ENCODE peak calls at places on chromosomes 2 and 18, in four cellular contexts. L is K562, K is HepG2, Z is GM12878. C is an unnamed sample.

GRCh38 chr2:10319892-10320574 is 17.3 kb downstream of the HPCAL1 start:
- DNase-seq in L (no peak), K (no peak), Z (no peak), C (no peak)

GRCh38 chr2:233029321-233029720 is 3.2 kb upstream of the NEU2 start:
- DNase-seq in L (no peak), K (no peak), Z (no peak), C (no peak)

GRCh38 chr2:188291617-188292445 is at the start of gene GULP1:
- DNase-seq in L (peak; percentile 86), K (peak; percentile 18), Z (no peak), C (peak; percentile 70)

GRCh38 chr2:220512419-220512818 is 885.0 kb downstream of the SLC4A3 start:
- DNase-seq in L (no peak), K (no peak), Z (no peak), C (no peak)

GRCh38 chr2:23203383-23203782 is 181.6 kb upstream of the KLHL29 start:
- DNase-seq in L (no peak), K (no peak), Z (no peak), C (no peak)

GRCh38 chr2:181680055-181680936 is at the start of gene NEUROD1:
- DNase-seq in L (no peak), K (no peak), Z (no peak), C (peak; percentile 39)

GRCh38 chr2:156057647-156058046 is 274.9 kb downstream of the NR4A2 start:
- DNase-seq in L (no peak), K (no peak), Z (no peak), C (no peak)

GRCh38 chr2:197871780-197872456 is 67.5 kb downstream of the PLCL1 start:
- DNase-seq in L (no peak), K (no peak), Z (no peak), C (no peak)

GRCh38 chr2:236828820-236829219 is 256.9 kb upstream of the COPS8 start:
- DNase-seq in L (no peak), K (peak; percentile 23), Z (no peak), C (no peak)

GRCh38 chr2:105910497-105911238 is 166.0 kb downstream of the NCK2 start:
- DNase-seq in L (no peak), K (peak; percentile 62), Z (no peak), C (no peak)

GRCh38 chr2:120060088-120060623 is 47.3 kb downstream of the EPB41L5 start:
- DNase-seq in L (no peak), K (no peak), Z (no peak), C (no peak)

GRCh38 chr2:135836596-135836995 is 388 bp downstream of the LCT start:
- DNase-seq in L (no peak), K (no peak), Z (no peak), C (no peak)

GRCh38 chr2:187509667-187510417 is 44.4 kb downstream of the TFPI start:
- DNase-seq in L (peak; percentile 53), K (peak; percentile 99), Z (no peak), C (no peak)

GRCh38 chr18:8424917-8425725 is 184.1 kb upstream of the RAB12 start:
- DNase-seq in L (no peak), K (peak; percentile 13), Z (no peak), C (no peak)

GRCh38 chr2:190791347-190791982 is 89.2 kb upstream of the GLS start:
- DNase-seq in L (peak; percentile 52), K (no peak), Z (no peak), C (no peak)

GRCh38 chr18:10270160-10270571 is 184.3 kb upstream of the APCDD1 start:
- DNase-seq in L (no peak), K (peak; percentile 16), Z (no peak), C (no peak)

GRCh38 chr2:189347540-189347939 is 93.7 kb upstream of the WDR75 start:
- DNase-seq in L (peak; percentile 75), K (peak; percentile 56), Z (peak; percentile 11), C (peak; percentile 15)

GRCh38 chr2:2020897-2021296 is 276.6 kb upstream of the PXDN start:
- DNase-seq in L (no peak), K (no peak), Z (no peak), C (no peak)

GRCh38 chr18:57542126-57542525 is 44.4 kb downstream of the FECH start:
- DNase-seq in L (no peak), K (no peak), Z (no peak), C (no peak)

GRCh38 chr2:219571311-219572236 is at the start of gene OBSL1:
- DNase-seq in L (peak; percentile 91), K (peak; percentile 90), Z (no peak), C (peak; percentile 77)

GRCh38 chr2:134454426-134454825 is 200.6 kb downstream of the MGAT5 start:
- DNase-seq in L (no peak), K (no peak), Z (no peak), C (no peak)

GRCh38 chr18:10798727-10799435 is 273.1 kb downstream of the NAPG start:
- DNase-seq in L (peak; percentile 26), K (peak; percentile 19), Z (no peak), C (no peak)

GRCh38 chr2:220076734-220077133 is 449.3 kb downstream of the SLC4A3 start:
- DNase-seq in L (no peak), K (no peak), Z (no peak), C (peak; percentile 27)

GRCh38 chr2:28552045-28552823 is 56.4 kb downstream of the PLB1 start:
- DNase-seq in L (no peak), K (no peak), Z (no peak), C (no peak)

GRCh38 chr2:231068525-231069222 is 12.0 kb downstream of the PSMD1 start:
- DNase-seq in L (peak; percentile 17), K (peak; percentile 87), Z (no peak), C (no peak)

GRCh38 chr2:238466242-238466598 is 39.5 kb downstream of the ASB1 start:
- DNase-seq in L (no peak), K (no peak), Z (no peak), C (no peak)

GRCh38 chr2:189661957-189662321 is 680 bp downstream of the ASNSD1 start:
- DNase-seq in L (peak; percentile 12), K (no peak), Z (no peak), C (no peak)

GRCh38 chr2:7632420-7632819 is 715.2 kb downstream of the RNF144A start:
- DNase-seq in L (no peak), K (no peak), Z (no peak), C (no peak)

GRCh38 chr18:58005885-58006523 is 38.0 kb upstream of the NEDD4L start:
- DNase-seq in L (no peak), K (no peak), Z (no peak), C (no peak)

GRCh38 chr2:241443486-241444223 is 64.7 kb downstream of the STK25 start:
- DNase-seq in L (peak; percentile 68), K (no peak), Z (peak; percentile 83), C (no peak)
- TF ChIP-seq FOXK2 in L (no peak), K (no peak), Z (no peak), C (no peak)

DNA sequence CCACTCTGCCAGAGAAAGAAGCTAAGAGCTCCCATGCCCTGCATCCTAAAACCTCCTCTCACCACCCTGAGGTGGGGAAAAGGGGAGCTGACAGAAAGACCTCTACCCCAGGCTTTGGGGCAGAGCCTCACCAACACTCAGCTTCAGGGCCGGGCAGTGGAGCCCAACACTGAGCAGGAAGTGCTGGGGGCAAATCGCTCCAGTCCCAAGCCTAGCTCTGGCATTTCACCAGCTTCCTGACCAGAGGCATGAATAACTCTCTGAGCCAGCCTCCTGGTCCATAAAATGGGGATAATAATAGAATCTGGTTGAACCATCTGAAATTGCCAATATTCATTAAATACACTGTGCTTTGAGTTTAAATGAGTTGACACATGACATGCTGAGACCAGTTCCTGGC is 153.6 kb downstream of the TNS1 start:
- DNase-seq in L (no peak), K (no peak), Z (no peak), C (no peak)
- TF ChIP-seq FOXK2 in L (no peak), K (no peak), Z (no peak), C (no peak)

GRCh38 chr2:117232305-117232704 is 582.2 kb upstream of the DDX18 start:
- DNase-seq in L (no peak), K (no peak), Z (no peak), C (no peak)
- TF ChIP-seq FOXK2 in L (no peak), K (no peak), Z (no peak), C (no peak)

GRCh38 chr2:150146879-150147278 is 340.6 kb downstream of the RND3 start:
- DNase-seq in L (no peak), K (no peak), Z (no peak), C (no peak)

GRCh38 chr2:150145312-150145711 is 342.2 kb downstream of the RND3 start:
- DNase-seq in L (no peak), K (no peak), Z (no peak), C (no peak)

GRCh38 chr2:150142561-150142960 is 344.9 kb downstream of the RND3 start:
- DNase-seq in L (no peak), K (no peak), Z (no peak), C (no peak)

GRCh38 chr2:150143087-150143536 is 344.4 kb downstream of the RND3 start:
- DNase-seq in L (no peak), K (no peak), Z (no peak), C (no peak)

GRCh38 chr2:150144546-150145305 is 342.7 kb downstream of the RND3 start:
- DNase-seq in L (no peak), K (no peak), Z (no peak), C (no peak)
- TF ChIP-seq FOXK2 in L (no peak), K (no peak), Z (no peak), C (no peak)

DNA sequence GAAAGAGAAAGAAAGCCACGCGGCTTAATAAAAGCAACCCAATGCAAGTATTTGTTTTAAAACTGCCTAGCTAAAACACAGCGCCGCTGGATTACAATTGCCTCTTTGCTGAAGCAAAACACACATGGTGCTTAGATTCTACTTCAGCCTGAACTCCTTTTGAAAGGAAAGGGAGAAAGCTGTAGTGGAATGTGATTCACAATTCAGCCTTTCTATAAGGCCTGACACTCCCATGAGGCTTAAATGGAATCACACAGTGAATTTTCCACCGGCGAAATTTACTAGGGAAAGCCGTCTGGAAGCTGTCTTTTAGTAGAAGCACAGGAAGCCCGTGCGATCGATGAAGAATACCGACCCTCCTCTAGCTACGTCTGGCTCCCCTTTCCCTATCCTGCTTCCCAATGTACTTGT is 348.1 kb downstream of the DLGAP1 start:
- DNase-seq in L (no peak), K (no peak), Z (no peak), C (no peak)
- TF ChIP-seq FOXK2 in L (no peak), K (no peak), Z (no peak), C (no peak)

GRCh38 chr2:239722760-239723448 is 302.2 kb downstream of the NDUFA10 start:
- DNase-seq in L (no peak), K (no peak), Z (no peak), C (no peak)
- TF ChIP-seq FOXK2 in L (no peak), K (no peak), Z (no peak), C (no peak)

GRCh38 chr2:20596973-20597867 is 53.7 kb downstream of the HS1BP3 start:
- DNase-seq in L (peak; percentile 45), K (peak; percentile 100), Z (no peak), C (no peak)
- TF ChIP-seq FOXK2 in L (no peak), K (peak; percentile 94), Z (no peak), C (no peak)

GRCh38 chr2:177906041-177906718 is 166.4 kb downstream of the PDE11A start:
- DNase-seq in L (peak; percentile 83), K (peak; percentile 53), Z (peak; percentile 21), C (peak; percentile 84)
- TF ChIP-seq FOXK2 in L (no peak), K (no peak), Z (no peak), C (no peak)

DNA sequence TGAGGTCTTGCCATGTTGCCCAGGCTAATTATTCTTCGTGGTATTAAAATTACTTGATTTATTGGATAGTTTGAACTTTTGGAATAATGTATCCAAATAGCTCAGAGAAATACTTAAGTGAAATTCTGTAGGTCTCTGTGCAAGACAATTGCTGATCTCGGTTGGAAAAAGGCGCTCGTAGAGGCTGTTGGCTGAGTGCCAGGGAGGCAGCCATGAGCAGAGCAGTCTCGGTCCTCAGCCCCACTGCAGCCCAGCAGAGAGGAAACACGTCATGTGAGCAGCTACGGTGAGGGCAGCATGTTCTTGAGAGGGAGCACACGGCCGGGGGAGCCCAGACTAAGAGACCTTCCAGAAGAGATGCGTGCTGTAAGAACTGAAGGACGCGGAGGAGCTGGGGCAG is 42.5 kb downstream of the DCDC2C start:
- DNase-seq in L (no peak), K (no peak), Z (no peak), C (no peak)
- TF ChIP-seq FOXK2 in L (no peak), K (no peak), Z (no peak), C (no peak)

C was measured in HEK293T.